ENCODE peak calls at places on chromosomes 16 and 17, in six cellular contexts. One of them, this sample, is unnamed. For H3K4me1, the result is how much of the 10 kb centered on the place peaks cover.

GRCh38 chr16:64017789-64018188 is 1104.1 kb downstream of the CDH11 start:
- DNase-seq in neural progenitor cell: peak
- DNase-seq in HCT116: no peak
- DNase-seq in MM.1S: no peak
- DNase-seq in SK-N-SH: no peak
- DNase-seq in GM23248: no peak
- DNase-seq in this sample: no peak

GRCh38 chr16:80623376-80623775 is 82.6 kb downstream of the DYNLRB2 start:
- DNase-seq in GM23248: no peak
- DNase-seq in SK-N-SH: no peak
- DNase-seq in neural progenitor cell: no peak
- DNase-seq in MM.1S: no peak
- DNase-seq in HCT116: no peak
- DNase-seq in this sample: peak

GRCh38 chr17:63694229-63694973 is 5.5 kb downstream of the LIMD2 start:
- DNase-seq in GM23248: no peak
- DNase-seq in neural progenitor cell: peak
- DNase-seq in HCT116: no peak
- DNase-seq in SK-N-SH: peak
- DNase-seq in MM.1S: no peak
- DNase-seq in this sample: no peak

GRCh38 chr17:48555183-48555615 is 10.3 kb upstream of the HOXB2 start:
- DNase-seq in GM23248: peak
- DNase-seq in neural progenitor cell: no peak
- DNase-seq in SK-N-SH: no peak
- DNase-seq in MM.1S: no peak
- DNase-seq in HCT116: no peak
- DNase-seq in this sample: peak

GRCh38 chr16:86529160-86529559 is 18.8 kb downstream of the FOXF1 start:
- DNase-seq in SK-N-SH: no peak
- DNase-seq in HCT116: no peak
- DNase-seq in GM23248: peak
- DNase-seq in neural progenitor cell: no peak
- DNase-seq in MM.1S: no peak
- DNase-seq in this sample: no peak

GRCh38 chr17:80742091-80742490 is 197.5 kb downstream of the RPTOR start:
- DNase-seq in GM23248: no peak
- DNase-seq in SK-N-SH: no peak
- DNase-seq in MM.1S: no peak
- DNase-seq in neural progenitor cell: no peak
- DNase-seq in HCT116: no peak
- DNase-seq in this sample: no peak

GRCh38 chr17:57620576-57620975 is 124.5 kb downstream of the CCDC182 start:
- DNase-seq in SK-N-SH: no peak
- DNase-seq in MM.1S: no peak
- DNase-seq in neural progenitor cell: no peak
- DNase-seq in HCT116: no peak
- DNase-seq in GM23248: no peak
- DNase-seq in this sample: no peak

GRCh38 chr16:86390335-86390734 is 120.0 kb upstream of the FOXF1 start:
- DNase-seq in HCT116: no peak
- DNase-seq in MM.1S: no peak
- DNase-seq in neural progenitor cell: no peak
- DNase-seq in SK-N-SH: no peak
- DNase-seq in GM23248: no peak
- DNase-seq in this sample: no peak

GRCh38 chr17:16150251-16150859 is 65.0 kb downstream of the NCOR1 start:
- DNase-seq in GM23248: peak
- DNase-seq in neural progenitor cell: no peak
- DNase-seq in SK-N-SH: no peak
- DNase-seq in MM.1S: no peak
- DNase-seq in HCT116: peak
- DNase-seq in this sample: peak

GRCh38 chr16:78675312-78675711 is 575.9 kb downstream of the WWOX start:
- DNase-seq in HCT116: no peak
- DNase-seq in GM23248: peak
- DNase-seq in SK-N-SH: no peak
- DNase-seq in neural progenitor cell: no peak
- DNase-seq in MM.1S: no peak
- DNase-seq in this sample: peak

GRCh38 chr16:12188674-12189249 is 212.2 kb downstream of the SNX29 start:
- DNase-seq in neural progenitor cell: no peak
- DNase-seq in MM.1S: no peak
- DNase-seq in GM23248: peak
- DNase-seq in HCT116: no peak
- DNase-seq in SK-N-SH: no peak
- DNase-seq in this sample: no peak

GRCh38 chr16:57485091-57485915 is 990 bp downstream of the DOK4 start:
- DNase-seq in HCT116: no peak
- DNase-seq in MM.1S: no peak
- DNase-seq in GM23248: peak
- DNase-seq in SK-N-SH: no peak
- DNase-seq in neural progenitor cell: no peak
- DNase-seq in this sample: no peak

GRCh38 chr17:954431-955164 is 25.0 kb downstream of the NXN start:
- DNase-seq in GM23248: no peak
- DNase-seq in MM.1S: no peak
- DNase-seq in HCT116: no peak
- DNase-seq in SK-N-SH: no peak
- DNase-seq in neural progenitor cell: no peak
- DNase-seq in this sample: no peak

GRCh38 chr16:67391424-67392300 is 1.6 kb downstream of the TPPP3 start:
- DNase-seq in GM23248: peak
- DNase-seq in neural progenitor cell: no peak
- DNase-seq in SK-N-SH: peak
- DNase-seq in MM.1S: no peak
- DNase-seq in HCT116: no peak
- DNase-seq in this sample: no peak

GRCh38 chr16:51151951-51152663 is 1.0 kb upstream of the SALL1 start:
- DNase-seq in neural progenitor cell: peak
- DNase-seq in GM23248: peak
- DNase-seq in MM.1S: no peak
- DNase-seq in HCT116: no peak
- DNase-seq in SK-N-SH: peak
- DNase-seq in this sample: no peak

GRCh38 chr17:75011788-75012319 is 616 bp upstream of the MRPL58 start:
- DNase-seq in neural progenitor cell: peak
- DNase-seq in GM23248: peak
- DNase-seq in SK-N-SH: peak
- DNase-seq in MM.1S: no peak
- DNase-seq in HCT116: no peak
- DNase-seq in this sample: peak

GRCh38 chr17:1890758-1891450 is 61.1 kb downstream of the RPA1 start:
- DNase-seq in SK-N-SH: no peak
- DNase-seq in MM.1S: no peak
- DNase-seq in GM23248: no peak
- DNase-seq in HCT116: no peak
- DNase-seq in neural progenitor cell: no peak
- DNase-seq in this sample: no peak

GRCh38 chr17:7831233-7831632 is 2.8 kb upstream of the KDM6B start:
- DNase-seq in GM23248: no peak
- DNase-seq in HCT116: no peak
- DNase-seq in MM.1S: no peak
- DNase-seq in SK-N-SH: no peak
- DNase-seq in neural progenitor cell: no peak
- DNase-seq in this sample: no peak
- H3K9ac ChIP-seq in GM23248: no peak
- H3K9ac ChIP-seq in HCT116: no peak
- H3K9ac ChIP-seq in MM.1S: no peak
- H3K9ac ChIP-seq in SK-N-SH: no peak
- H3K9ac ChIP-seq in neural progenitor cell: no peak
- H3K9ac ChIP-seq in this sample: no peak

DNA sequence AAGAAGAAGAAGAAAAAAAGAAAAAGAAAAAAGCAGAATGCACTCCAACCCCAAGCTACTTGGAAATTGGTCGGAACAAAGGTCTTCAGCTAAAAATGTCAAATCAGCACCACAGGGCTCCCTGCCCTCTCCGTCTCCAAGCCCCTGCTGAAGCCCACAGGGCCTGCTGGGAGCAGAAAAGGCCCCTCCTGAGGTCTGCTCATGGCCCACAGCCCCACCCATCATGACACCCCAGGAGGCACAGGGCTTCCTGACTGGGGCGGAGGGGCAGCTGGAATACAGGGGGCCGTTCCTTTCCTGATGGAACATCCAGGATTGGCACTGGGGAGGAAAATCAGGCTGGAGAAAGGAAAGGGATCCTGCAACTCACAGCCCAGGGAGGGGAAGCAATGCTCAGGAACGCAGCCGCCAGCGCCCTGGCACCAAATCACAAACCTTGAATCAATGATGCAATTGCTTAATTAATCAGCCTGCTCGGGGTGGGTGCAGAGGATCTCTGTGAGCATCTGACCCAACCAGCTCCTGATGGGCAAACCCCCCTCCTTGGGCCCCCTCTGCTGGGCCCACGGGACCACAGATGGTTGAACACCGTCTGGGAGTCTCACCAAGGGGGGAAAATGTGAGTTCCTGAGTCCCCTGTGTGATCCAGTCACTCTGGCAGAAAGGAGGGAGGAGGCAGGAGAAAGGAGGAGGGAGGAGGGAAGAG is 155.5 kb downstream of the ZNF423 start:
- DNase-seq in SK-N-SH: peak
- DNase-seq in GM23248: peak
- DNase-seq in HCT116: no peak
- DNase-seq in neural progenitor cell: peak
- DNase-seq in MM.1S: no peak
- DNase-seq in this sample: no peak
- H3K4me1 ChIP-seq in SK-N-SH: half or more
- H3K4me1 ChIP-seq in GM23248: under half
- H3K4me1 ChIP-seq in HCT116: under half
- H3K4me1 ChIP-seq in neural progenitor cell: half or more
- H3K4me1 ChIP-seq in MM.1S: under half
- H3K4me1 ChIP-seq in this sample: under half

GRCh38 chr17:82703935-82704865 is 5.7 kb upstream of the RAB40B start:
- DNase-seq in MM.1S: no peak
- DNase-seq in HCT116: no peak
- DNase-seq in SK-N-SH: no peak
- DNase-seq in neural progenitor cell: no peak
- DNase-seq in GM23248: no peak
- DNase-seq in this sample: no peak
- TF ChIP-seq EZH2phosphoT487 in MM.1S: no peak
- TF ChIP-seq EZH2phosphoT487 in HCT116: no peak
- TF ChIP-seq EZH2phosphoT487 in SK-N-SH: no peak
- TF ChIP-seq EZH2phosphoT487 in neural progenitor cell: no peak
- TF ChIP-seq EZH2phosphoT487 in GM23248: no peak
- TF ChIP-seq EZH2phosphoT487 in this sample: no peak

GRCh38 chr16:4837733-4838501 is 9.2 kb downstream of the GLYR1 start:
- DNase-seq in GM23248: no peak
- DNase-seq in neural progenitor cell: no peak
- DNase-seq in MM.1S: peak
- DNase-seq in HCT116: no peak
- DNase-seq in SK-N-SH: no peak
- DNase-seq in this sample: no peak
- H3K9ac ChIP-seq in GM23248: no peak
- H3K9ac ChIP-seq in neural progenitor cell: no peak
- H3K9ac ChIP-seq in MM.1S: no peak
- H3K9ac ChIP-seq in HCT116: no peak
- H3K9ac ChIP-seq in SK-N-SH: no peak
- H3K9ac ChIP-seq in this sample: no peak